ENCODE peak calls at places on chromosomes 2 and 18, in ten cellular contexts. T, P, B, G, Z, U, J, A, W and S are unnamed samples.

GRCh38 chr2:77228379-77228778 is 293.8 kb downstream of the LRRTM4 start:
- DNase-seq in J (no peak), U (no peak), T (peak), A (no peak), G (peak), Z (no peak), W (no peak), P (no peak), B (no peak), S (no peak)

GRCh38 chr2:105744909-105745853 is at the start of gene NCK2:
- DNase-seq in G (peak), B (no peak), P (no peak), W (peak), A (no peak), J (no peak), Z (peak), U (peak), T (peak), S (no peak)

GRCh38 chr2:239251971-239252370 is 148.8 kb downstream of the HDAC4 start:
- DNase-seq in G (no peak), A (no peak), W (no peak), J (peak), U (no peak), P (no peak), Z (no peak), T (no peak), B (no peak), S (no peak)

GRCh38 chr18:59142274-59142673 is 2.6 kb downstream of the SEC11C start:
- DNase-seq in Z (no peak), G (no peak), U (no peak), T (no peak), A (no peak), B (no peak), J (no peak), W (no peak), P (no peak), S (no peak)

GRCh38 chr18:64929026-64929425 is 780.1 kb upstream of the LINC00305 start:
- DNase-seq in A (no peak), J (no peak), Z (no peak), G (no peak), B (no peak), T (no peak), P (no peak), U (no peak), W (no peak), S (no peak)

GRCh38 chr2:23940262-23940975 is at the start of gene UBXN2A:
- DNase-seq in B (peak), A (peak), W (peak), T (peak), G (peak), Z (peak), J (peak), U (peak), P (no peak), S (peak)

GRCh38 chr2:118249531-118249930 is 161.3 kb downstream of the INSIG2 start:
- DNase-seq in J (no peak), A (no peak), P (peak), Z (no peak), B (no peak), U (no peak), W (no peak), T (no peak), G (no peak), S (no peak)

GRCh38 chr2:143937563-143938346 is 582.2 kb downstream of the ZEB2 start:
- DNase-seq in W (no peak), J (no peak), U (no peak), P (no peak), T (no peak), Z (no peak), A (no peak), B (no peak), G (no peak), S (peak)

GRCh38 chr2:174059178-174059874 is 94.2 kb upstream of the SP3 start:
- DNase-seq in T (peak), A (no peak), U (no peak), Z (no peak), B (no peak), J (no peak), W (no peak), G (no peak), P (peak), S (no peak)

GRCh38 chr18:37122877-37123276 is 293.9 kb downstream of the KIAA1328 start:
- DNase-seq in P (no peak), U (no peak), W (no peak), A (no peak), J (no peak), B (no peak), T (no peak), G (no peak), Z (no peak), S (no peak)

GRCh38 chr2:11562476-11562875 is 28.6 kb downstream of the GREB1 start:
- DNase-seq in Z (no peak), W (no peak), P (no peak), U (no peak), J (no peak), B (no peak), A (no peak), G (no peak), T (no peak), S (no peak)

GRCh38 chr2:201908901-201909300 is 102.6 kb downstream of the CDK15 start:
- DNase-seq in T (no peak), Z (no peak), W (no peak), B (no peak), A (no peak), U (no peak), P (peak), J (no peak), G (no peak), S (no peak)

GRCh38 chr18:66159451-66159850 is 408.6 kb downstream of the CDH7 start:
- DNase-seq in T (no peak), A (no peak), W (no peak), G (no peak), B (no peak), Z (no peak), J (no peak), U (no peak), P (no peak), S (no peak)

GRCh38 chr2:60302377-60303126 is 250.9 kb downstream of the BCL11A start:
- DNase-seq in W (no peak), U (no peak), J (no peak), T (no peak), B (no peak), G (no peak), Z (peak), A (no peak), P (no peak), S (no peak)

GRCh38 chr18:31258789-31259188 is 59.2 kb upstream of the DSG1 start:
- DNase-seq in A (no peak), U (no peak), J (no peak), B (no peak), G (no peak), W (no peak), Z (no peak), P (no peak), T (no peak), S (no peak)

GRCh38 chr2:96869824-96870630 is at the start of gene SEMA4C:
- DNase-seq in W (peak), T (peak), A (peak), B (peak), U (peak), Z (no peak), G (peak), J (peak), P (no peak), S (no peak)

GRCh38 chr18:36580266-36580665 is 248.5 kb downstream of the TPGS2 start:
- DNase-seq in J (no peak), P (no peak), Z (no peak), T (no peak), U (no peak), A (no peak), W (no peak), B (peak), G (no peak), S (no peak)

GRCh38 chr2:120629241-120629895 is 106.3 kb upstream of the GLI2 start:
- DNase-seq in P (no peak), B (no peak), G (no peak), T (no peak), A (no peak), W (no peak), Z (no peak), U (no peak), J (no peak), S (no peak)

GRCh38 chr2:129723277-129724020 is 256.0 kb upstream of the RAB6C start:
- DNase-seq in U (no peak), Z (no peak), A (no peak), J (no peak), T (no peak), P (no peak), G (no peak), W (no peak), B (no peak), S (no peak)

GRCh38 chr2:112881217-112882000 is 29.6 kb upstream of the IL37 start:
- DNase-seq in Z (peak), G (no peak), A (no peak), T (peak), P (peak), U (peak), B (no peak), J (no peak), W (peak), S (no peak)

GRCh38 chr2:54673501-54673998 is 49.9 kb upstream of the EML6 start:
- DNase-seq in W (peak), G (no peak), J (peak), A (peak), T (peak), U (peak), Z (no peak), P (no peak), B (peak), S (no peak)

GRCh38 chr2:15938803-15939555 is 1.4 kb upstream of the MYCN start:
- DNase-seq in P (no peak), B (no peak), U (no peak), T (no peak), Z (no peak), J (no peak), G (no peak), W (no peak), A (no peak), S (no peak)

GRCh38 chr2:239178954-239179353 is 221.9 kb downstream of the HDAC4 start:
- DNase-seq in B (no peak), A (no peak), P (no peak), W (no peak), J (peak), Z (no peak), U (peak), T (no peak), G (no peak), S (no peak)

GRCh38 chr2:110948027-110948687 is 172.6 kb upstream of the BCL2L11 start:
- DNase-seq in A (no peak), B (no peak), P (no peak), T (no peak), U (no peak), Z (no peak), G (peak), W (no peak), J (no peak), S (peak)

GRCh38 chr2:185618630-185619029 is 120.0 kb upstream of the FSIP2 start:
- DNase-seq in A (no peak), B (no peak), J (no peak), P (no peak), T (no peak), W (no peak), Z (no peak), U (no peak), G (no peak), S (no peak)

GRCh38 chr2:63642941-63643340 is 54.2 kb downstream of the MDH1 start:
- DNase-seq in T (no peak), J (no peak), W (no peak), Z (no peak), A (no peak), G (no peak), P (no peak), B (no peak), U (no peak), S (no peak)

GRCh38 chr18:6561029-6561861 is 146.5 kb upstream of the L3MBTL4 start:
- DNase-seq in G (no peak), W (no peak), P (no peak), U (no peak), B (peak), J (no peak), A (peak), T (no peak), Z (no peak), S (no peak)

GRCh38 chr2:170932948-170933347 is 3.9 kb downstream of the GORASP2 start:
- DNase-seq in Z (no peak), P (no peak), A (no peak), W (no peak), T (no peak), J (no peak), G (no peak), U (no peak), B (no peak), S (no peak)

GRCh38 chr2:4866198-4866597 is 826.0 kb upstream of the SOX11 start:
- DNase-seq in A (no peak), T (no peak), G (no peak), U (no peak), Z (no peak), J (no peak), P (no peak), B (no peak), W (no peak), S (no peak)

GRCh38 chr2:60886962-60887361 is 5.6 kb downstream of the REL start:
- DNase-seq in T (peak), B (no peak), W (no peak), P (no peak), U (no peak), Z (no peak), A (no peak), J (no peak), G (no peak), S (no peak)

GRCh38 chr2:179355881-179356280 is 91.2 kb upstream of the SESTD1 start:
- DNase-seq in J (no peak), T (no peak), Z (no peak), B (no peak), U (no peak), G (no peak), A (no peak), P (no peak), W (no peak), S (no peak)